ENCODE peak calls at places on chromosomes 4 and X, in eight cellular contexts. L is body of pancreas; Z is aorta; F is bronchial epithelial cell; P is CD8-positive, alpha-beta T cell; W is neuronal stem cell; B is uterus; E is hepatocyte. T is an unnamed sample. For H3K36me3, the result is how much of the 10 kb centered on the place peaks cover.

GRCh38 chr4:81786063-81786763 is 314.5 kb upstream of the RASGEF1B start:
- DNase-seq in L (peak), P (no peak), E (peak), W (no peak), F (no peak), B (no peak), Z (no peak), T (no peak)

GRCh38 chr4:90000995-90001394 is 106.3 kb downstream of the MMRN1 start:
- DNase-seq in P (no peak), B (no peak), Z (no peak), L (no peak), W (no peak), F (no peak), E (no peak), T (no peak)

GRCh38 chr4:139144161-139144859 is 32.7 kb downstream of the ELF2 start:
- DNase-seq in P (no peak), F (peak), B (peak), W (no peak), Z (peak), E (peak), L (peak), T (no peak)

GRCh38 chr4:53905281-53905934 is 159.0 kb downstream of the CHIC2 start:
- DNase-seq in W (no peak), Z (no peak), B (no peak), E (peak), F (no peak), P (no peak), L (no peak), T (no peak)

GRCh38 chr4:12902735-12903134 is 581.4 kb downstream of the RAB28 start:
- DNase-seq in P (no peak), B (no peak), L (no peak), E (no peak), W (no peak), Z (no peak), F (no peak), T (no peak)

GRCh38 chr4:139265654-139266053 is 14.4 kb downstream of the MGARP start:
- DNase-seq in Z (no peak), F (no peak), L (no peak), P (no peak), E (no peak), W (no peak), B (no peak), T (no peak)

GRCh38 chrX:120773801-120774200 is 101.9 kb downstream of the CT47B1 start:
- DNase-seq in B (no peak), L (no peak), P (no peak), E (no peak), W (no peak), F (no peak), Z (no peak), T (no peak)

GRCh38 chrX:23511783-23512182 is 155.5 kb upstream of the PRDX4 start:
- DNase-seq in W (no peak), F (no peak), E (no peak), Z (no peak), P (no peak), B (no peak), L (no peak), T (no peak)

GRCh38 chr4:1723131-1723801 is 1.9 kb downstream of the TACC3 start:
- DNase-seq in B (no peak), P (peak), F (peak), E (no peak), L (no peak), Z (no peak), W (no peak), T (no peak)

GRCh38 chr4:145679520-145679919 is 426 bp upstream of the C4orf51 start:
- DNase-seq in P (no peak), F (peak), L (peak), Z (peak), B (no peak), E (peak), W (no peak), T (no peak)

GRCh38 chr4:127732623-127733199 is 2.5 kb downstream of the SLC25A31 start:
- DNase-seq in B (no peak), F (peak), P (no peak), W (peak), E (peak), L (no peak), Z (no peak), T (peak)

GRCh38 chr4:85106805-85107336 is 140.4 kb upstream of the WDFY3 start:
- DNase-seq in W (no peak), Z (no peak), P (no peak), E (no peak), L (no peak), F (no peak), B (no peak), T (no peak)

GRCh38 chr4:78520808-78521226 is 30.8 kb upstream of the ANXA3 start:
- DNase-seq in P (no peak), B (no peak), F (no peak), E (no peak), W (no peak), Z (no peak), L (no peak), T (no peak)

GRCh38 chr4:185227131-185227551 is 17.7 kb downstream of the SNX25 start:
- DNase-seq in F (no peak), L (peak), Z (no peak), B (no peak), P (no peak), E (peak), W (no peak), T (no peak)

GRCh38 chr4:152166567-152166966 is 369.3 kb downstream of the FBXW7 start:
- DNase-seq in E (peak), Z (no peak), P (no peak), B (no peak), F (peak), W (peak), L (no peak), T (peak)

GRCh38 chrX:53435997-53436396 is 1.8 kb upstream of the HSD17B10 start:
- DNase-seq in B (peak), W (no peak), E (peak), P (peak), F (peak), Z (peak), L (peak), T (peak)

GRCh38 chr4:37970702-37971101 is 10.5 kb downstream of the PTTG2 start:
- DNase-seq in F (peak), Z (peak), P (peak), L (peak), E (no peak), W (no peak), B (peak), T (no peak)

GRCh38 chr4:41185614-41186609 is 28.4 kb downstream of the APBB2 start:
- DNase-seq in B (no peak), W (no peak), Z (no peak), E (peak), P (no peak), L (no peak), F (peak), T (no peak)

GRCh38 chr4:140811429-140811828 is 55.2 kb upstream of the TBC1D9 start:
- DNase-seq in P (no peak), B (no peak), F (no peak), E (no peak), Z (no peak), W (no peak), L (no peak), T (no peak)

GRCh38 chr4:175469519-175469918 is 342.5 kb downstream of the GPM6A start:
- DNase-seq in Z (no peak), P (no peak), W (no peak), E (peak), B (no peak), L (no peak), F (peak), T (peak)

GRCh38 chrX:150873616-150874015 is 24.9 kb downstream of the CD99L2 start:
- DNase-seq in E (no peak), B (peak), Z (peak), P (no peak), F (peak), W (no peak), L (peak), T (no peak)

GRCh38 chr4:150337709-150338108 is 244.2 kb upstream of the MAB21L2 start:
- DNase-seq in F (no peak), B (no peak), L (no peak), Z (no peak), E (no peak), P (no peak), W (no peak), T (no peak)

GRCh38 chr4:34891892-34892291 is 1352.4 kb downstream of the ARAP2 start:
- DNase-seq in E (no peak), L (no peak), F (no peak), P (no peak), Z (no peak), B (no peak), W (no peak), T (no peak)

GRCh38 chr4:147103403-147103946 is 157.8 kb upstream of the TTC29 start:
- DNase-seq in E (peak), P (no peak), L (peak), Z (peak), W (no peak), B (peak), F (peak), T (no peak)

GRCh38 chrX:119292445-119292844 is 56.4 kb downstream of the PGRMC1 start:
- DNase-seq in B (no peak), L (no peak), F (peak), P (no peak), E (no peak), W (no peak), Z (no peak), T (no peak)

GRCh38 chrX:69807400-69807799 is 191.5 kb downstream of the EDA start:
- DNase-seq in E (no peak), B (no peak), W (no peak), L (no peak), Z (no peak), P (no peak), F (no peak), T (no peak)

GRCh38 chr4:89800012-89800516 is 36.9 kb downstream of the SNCA start:
- DNase-seq in B (no peak), Z (no peak), W (no peak), P (no peak), F (peak), E (no peak), L (no peak), T (no peak)

GRCh38 chr4:113684534-113685091 is 76.9 kb downstream of the CAMK2D start:
- DNase-seq in P (no peak), B (peak), W (no peak), E (peak), F (peak), Z (peak), L (peak), T (no peak)

GRCh38 chr4:56870927-56871326 is 36.8 kb upstream of the REST start:
- DNase-seq in Z (no peak), L (no peak), W (no peak), F (no peak), B (no peak), E (peak), P (no peak), T (no peak)

GRCh38 chrX:104987063-104987462 is 233.4 kb downstream of the TEX13A start:
- DNase-seq in P (no peak), F (peak), W (no peak), Z (no peak), B (no peak), E (no peak), L (no peak), T (no peak)

DNA sequence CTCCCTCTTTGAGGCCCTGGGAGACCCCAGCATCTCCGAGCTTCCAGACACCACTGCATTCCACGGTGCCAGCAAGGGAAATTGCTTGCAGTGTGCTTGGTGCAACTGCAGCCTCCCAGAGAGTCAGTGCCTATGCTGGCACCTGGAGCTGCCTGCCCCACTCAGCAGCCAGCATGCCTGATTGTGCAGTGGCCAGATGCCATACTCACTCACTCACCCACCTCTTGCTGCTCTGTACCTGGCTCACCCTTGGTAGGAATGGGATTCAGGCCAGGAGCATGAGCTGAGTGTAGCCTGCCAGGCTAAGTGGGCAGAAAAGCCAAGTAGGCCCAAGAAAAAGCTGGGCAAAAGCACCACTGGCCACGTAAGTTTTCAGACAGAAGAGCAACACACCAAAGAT is 651.4 kb downstream of the GABRG1 start:
- DNase-seq in F (no peak), E (no peak), L (no peak), Z (no peak), P (no peak), B (no peak), W (no peak), T (no peak)
- H3K4me3 ChIP-seq in F (no peak), E (no peak), L (no peak), Z (no peak), P (no peak), B (no peak), W (no peak), T (no peak)

GRCh38 chr4:10089346-10089745 is 27.3 kb downstream of the WDR1 start:
- DNase-seq in E (peak), Z (no peak), W (no peak), L (peak), P (no peak), F (no peak), B (no peak), T (no peak)

GRCh38 chr4:10092481-10093272 is 23.9 kb downstream of the WDR1 start:
- DNase-seq in W (no peak), F (no peak), P (no peak), L (no peak), B (no peak), Z (peak), E (no peak), T (no peak)

GRCh38 chr4:10091531-10092181 is 24.9 kb downstream of the WDR1 start:
- DNase-seq in P (no peak), L (no peak), Z (peak), F (no peak), W (no peak), B (no peak), E (no peak), T (no peak)

GRCh38 chr4:10088135-10089010 is 28.2 kb downstream of the WDR1 start:
- DNase-seq in E (no peak), B (no peak), L (no peak), F (peak), Z (no peak), P (no peak), W (no peak), T (no peak)

GRCh38 chr4:10090467-10091250 is 25.9 kb downstream of the WDR1 start:
- DNase-seq in Z (peak), W (no peak), E (no peak), L (no peak), F (no peak), B (no peak), P (no peak), T (no peak)
- H3K36me3 ChIP-seq in Z (under half), W (half or more), E (under half), L (under half), F (half or more), B (under half), P (half or more), T (half or more)

DNA sequence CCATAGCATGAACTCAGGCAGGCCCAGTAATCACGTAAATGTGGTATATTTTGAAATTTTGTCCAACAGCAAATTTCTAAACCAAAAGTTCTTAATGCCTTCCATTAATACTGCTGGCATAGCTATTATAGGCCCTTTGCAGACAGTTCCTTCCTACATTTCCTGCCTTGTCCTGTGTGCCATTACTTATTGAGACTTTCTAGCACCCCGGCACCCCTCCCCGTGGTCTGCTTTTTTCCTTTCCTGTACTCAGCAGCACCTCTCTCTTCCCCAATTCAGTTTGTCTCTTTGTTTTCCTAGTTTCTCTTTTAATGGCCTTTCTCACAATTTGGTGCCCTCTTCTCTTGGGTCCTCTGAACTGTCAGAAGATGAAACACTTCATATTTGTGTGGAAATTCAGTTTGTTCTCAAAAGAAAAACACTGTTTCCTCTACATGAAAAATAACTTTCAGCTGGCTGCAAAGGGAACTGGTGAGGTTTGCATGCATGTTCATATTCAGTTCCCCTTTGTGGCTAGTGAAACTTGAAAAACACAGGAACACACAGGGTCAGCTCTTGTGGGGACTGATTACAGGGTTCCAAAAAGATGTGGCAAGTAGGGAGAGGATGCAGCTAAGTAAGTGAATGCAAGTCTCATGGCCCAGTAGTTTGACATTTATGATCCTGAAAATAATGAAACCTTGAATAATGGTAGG is 17.1 kb downstream of the GPR34 start:
- DNase-seq in B (no peak), W (no peak), E (no peak), P (no peak), Z (no peak), L (peak), F (no peak), T (no peak)
- H3K4me3 ChIP-seq in B (no peak), W (no peak), E (no peak), P (no peak), Z (no peak), L (no peak), F (no peak), T (no peak)

DNA sequence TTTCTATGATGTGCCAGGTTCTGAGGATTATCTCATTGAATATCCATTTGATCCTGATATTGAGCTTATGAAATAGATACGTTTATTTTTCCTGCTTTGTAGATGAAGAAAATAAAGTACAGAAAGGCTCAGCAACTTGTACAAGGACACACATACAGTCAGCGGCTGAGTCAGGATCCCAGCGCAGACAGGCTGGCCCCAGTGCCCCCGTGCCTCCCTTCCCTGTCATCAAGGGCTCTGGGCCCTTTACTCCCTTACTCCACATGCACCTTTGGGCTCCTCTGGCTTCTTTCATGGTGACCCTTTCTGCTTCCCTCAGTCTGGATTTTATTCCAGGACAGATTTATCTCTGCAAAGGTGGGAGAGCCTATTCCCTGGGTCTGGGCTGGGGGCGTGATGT is 12.8 kb downstream of the RASL11B start:
- DNase-seq in E (no peak), W (no peak), Z (no peak), L (no peak), F (no peak), B (no peak), P (no peak), T (no peak)
- H3K36me3 ChIP-seq in E (under half), W (under half), Z (under half), L (under half), F (under half), B (under half), P (under half), T (under half)

GRCh38 chrX:28843817-28844216 is 256.6 kb downstream of the IL1RAPL1 start:
- DNase-seq in F (no peak), B (no peak), W (no peak), L (no peak), E (no peak), Z (no peak), P (no peak), T (no peak)
- H3K4me3 ChIP-seq in F (no peak), B (no peak), W (no peak), L (no peak), E (no peak), Z (no peak), P (no peak), T (no peak)